ENCODE peak calls at places on chromosomes 16 and 17, in nine cellular contexts. N, U, G, Y, S, T, A, H and Q are unnamed samples.

GRCh38 chr16:2026461-2027023 is at the start of gene NHERF2:
- DNase-seq in N (no peak), U (no peak), G (peak; percentile 90), Y (no peak), S (no peak), T (no peak), A (peak; percentile 57), H (no peak), Q (peak; percentile 60)

GRCh38 chr16:31695667-31696066 is 168.0 kb downstream of the AHSP start:
- DNase-seq in N (no peak), U (no peak), G (no peak), Y (no peak), S (peak; percentile 42), T (no peak), A (no peak), H (no peak), Q (no peak)

GRCh38 chr17:31509095-31509804 is 117.8 kb downstream of the RAB11FIP4 start:
- DNase-seq in N (no peak), U (no peak), G (no peak), Y (no peak), S (no peak), T (no peak), A (no peak), H (no peak), Q (no peak)

GRCh38 chr17:6464446-6465041 is 20.3 kb downstream of the PIMREG start:
- DNase-seq in N (no peak), U (no peak), G (no peak), Y (no peak), S (no peak), T (no peak), A (no peak), H (no peak), Q (no peak)

GRCh38 chr17:56148333-56148732 is 4.9 kb upstream of the ANKFN1 start:
- DNase-seq in N (no peak), U (no peak), G (no peak), Y (no peak), S (no peak), T (no peak), A (no peak), H (no peak), Q (no peak)

GRCh38 chr17:59366773-59367656 is 35.6 kb downstream of the YPEL2 start:
- DNase-seq in N (no peak), U (no peak), G (no peak), Y (peak; percentile 48), S (no peak), T (peak; percentile 74), A (peak; percentile 77), H (no peak), Q (peak; percentile 89)

GRCh38 chr16:52113812-52114211 is 433.1 kb downstream of the TOX3 start:
- DNase-seq in N (no peak), U (no peak), G (no peak), Y (no peak), S (no peak), T (no peak), A (no peak), H (no peak), Q (no peak)

GRCh38 chr16:75267631-75268264 is 16.3 kb upstream of the BCAR1 start:
- DNase-seq in N (peak; percentile 75), U (no peak), G (no peak), Y (no peak), S (no peak), T (peak; percentile 82), A (peak; percentile 84), H (peak; percentile 73), Q (peak; percentile 65)

GRCh38 chr16:89288966-89289365 is 71.5 kb downstream of the ZNF778 start:
- DNase-seq in N (no peak), U (no peak), G (peak; percentile 68), Y (no peak), S (no peak), T (no peak), A (no peak), H (no peak), Q (no peak)

GRCh38 chr16:47726031-47726675 is 265.0 kb downstream of the PHKB start:
- DNase-seq in N (no peak), U (no peak), G (no peak), Y (no peak), S (peak; percentile 55), T (no peak), A (no peak), H (no peak), Q (no peak)

GRCh38 chr16:28264656-28265055 is 27.7 kb upstream of the SBK1 start:
- DNase-seq in N (peak; percentile 45), U (no peak), G (no peak), Y (no peak), S (no peak), T (no peak), A (peak; percentile 44), H (no peak), Q (peak; percentile 52)

GRCh38 chr16:87765473-87765775 is 362 bp downstream of the KLHDC4 start:
- DNase-seq in N (no peak), U (no peak), G (no peak), Y (no peak), S (no peak), T (no peak), A (peak; percentile 15), H (no peak), Q (no peak)

GRCh38 chr16:7440886-7441400 is 108.3 kb downstream of the RBFOX1 start:
- DNase-seq in N (no peak), U (no peak), G (no peak), Y (no peak), S (no peak), T (no peak), A (no peak), H (no peak), Q (no peak)
- H3K4me1 ChIP-seq in N (no peaks in the 10 kb centered on the region), U (no peaks in the 10 kb centered on the region), G (no peaks in the 10 kb centered on the region), Y (no peaks in the 10 kb centered on the region), S (no peaks in the 10 kb centered on the region), T (no peaks in the 10 kb centered on the region), A (no peaks in the 10 kb centered on the region), H (peaks cover 14% of the 10 kb centered on the region), Q (no peaks in the 10 kb centered on the region)

GRCh38 chr16:11497851-11498289 is 88.8 kb downstream of the LITAF start:
- DNase-seq in N (peak; percentile 81), U (no peak), G (no peak), Y (peak; percentile 71), S (no peak), T (no peak), A (no peak), H (no peak), Q (no peak)

GRCh38 chr16:11499295-11500089 is 87.2 kb downstream of the LITAF start:
- DNase-seq in N (peak; percentile 75), U (no peak), G (no peak), Y (no peak), S (no peak), T (no peak), A (no peak), H (no peak), Q (peak; percentile 44)

GRCh38 chr16:11495066-11495407 is 91.7 kb downstream of the LITAF start:
- DNase-seq in N (no peak), U (no peak), G (no peak), Y (no peak), S (no peak), T (no peak), A (no peak), H (no peak), Q (no peak)

GRCh38 chr16:11498683-11499082 is 88.0 kb downstream of the LITAF start:
- DNase-seq in N (no peak), U (no peak), G (no peak), Y (no peak), S (no peak), T (no peak), A (no peak), H (no peak), Q (no peak)

DNA sequence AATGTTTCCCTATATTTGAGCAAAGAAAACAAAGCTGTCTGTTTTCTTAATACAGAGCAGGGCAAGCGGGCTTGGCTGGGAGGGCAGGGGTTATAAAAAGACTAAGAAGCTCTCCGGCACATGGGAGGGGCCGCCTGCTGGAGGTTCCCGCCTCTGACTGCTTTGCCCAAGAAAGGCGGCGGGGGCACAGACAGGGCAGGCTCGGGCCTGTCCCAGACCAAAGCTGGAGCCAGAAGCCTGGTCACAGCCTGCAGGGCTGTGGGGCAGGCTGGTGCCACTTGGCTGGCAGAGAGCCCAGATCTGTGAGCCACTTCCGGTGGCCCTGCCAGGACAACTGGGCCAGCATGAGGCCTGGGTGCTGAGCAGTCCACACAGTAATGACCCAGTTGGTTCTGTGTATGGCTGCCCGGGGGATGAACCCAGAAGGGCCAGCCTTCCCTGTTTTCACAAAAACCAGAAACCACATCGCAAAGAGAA is 89.4 kb downstream of the LITAF start:
- DNase-seq in N (peak; percentile 92), U (peak; percentile 79), G (peak; percentile 88), Y (peak; percentile 72), S (peak; percentile 93), T (peak; percentile 92), A (peak; percentile 81), H (peak; percentile 89), Q (peak; percentile 97)
- TF ChIP-seq CTCF in N (no peak), U (no peak), G (no peak), Y (no peak), S (no peak), T (peak; percentile 19), A (no peak), H (no peak), Q (no peak)

DNA sequence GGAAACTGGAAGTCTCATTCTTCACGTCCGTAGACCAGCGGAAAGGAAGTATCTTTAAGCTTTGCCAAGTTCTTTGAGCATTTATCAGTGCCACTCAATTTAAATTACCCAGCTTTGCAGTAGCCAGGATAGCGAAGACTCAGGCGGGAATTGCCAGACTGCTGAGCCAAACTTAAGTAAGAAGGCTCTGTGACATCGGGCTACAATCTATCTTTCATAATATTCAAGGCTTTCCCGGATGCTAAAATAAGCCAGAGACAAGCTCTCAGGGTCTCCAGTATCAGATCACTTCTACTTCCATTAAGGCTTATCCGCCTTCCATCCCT is 436 bp upstream of the BRIP1 start:
- DNase-seq in N (no peak), U (no peak), G (no peak), Y (no peak), S (no peak), T (no peak), A (no peak), H (no peak), Q (no peak)
- TF ChIP-seq EP300 in N (no peak), U (no peak), G (no peak), Y (no peak), S (no peak), T (no peak), A (no peak), H (no peak), Q (no peak)

GRCh38 chr17:42135151-42135550 is 12.5 kb downstream of the HSPB9 start:
- DNase-seq in N (no peak), U (no peak), G (no peak), Y (no peak), S (no peak), T (no peak), A (no peak), H (no peak), Q (no peak)

GRCh38 chr17:42131971-42132370 is 9.4 kb downstream of the HSPB9 start:
- DNase-seq in N (no peak), U (no peak), G (no peak), Y (no peak), S (no peak), T (no peak), A (no peak), H (no peak), Q (no peak)

GRCh38 chr17:42131232-42131631 is 8.6 kb downstream of the HSPB9 start:
- DNase-seq in N (no peak), U (no peak), G (no peak), Y (no peak), S (no peak), T (no peak), A (no peak), H (no peak), Q (no peak)

GRCh38 chr17:42132941-42133340 is 10.3 kb downstream of the HSPB9 start:
- DNase-seq in N (no peak), U (no peak), G (no peak), Y (no peak), S (no peak), T (no peak), A (peak; percentile 77), H (no peak), Q (peak; percentile 81)

GRCh38 chr17:42133461-42134041 is 10.9 kb downstream of the HSPB9 start:
- DNase-seq in N (no peak), U (no peak), G (no peak), Y (no peak), S (no peak), T (no peak), A (peak; percentile 64), H (no peak), Q (no peak)
- H3K4me1 ChIP-seq in N (peaks cover 37% of the 10 kb centered on the region), U (no peaks in the 10 kb centered on the region), G (peaks cover 98% of the 10 kb centered on the region), Y (peaks cover 12% of the 10 kb centered on the region), S (peaks cover 89% of the 10 kb centered on the region), T (peaks cover 39% of the 10 kb centered on the region), A (peaks cover 54% of the 10 kb centered on the region), H (peaks cover 79% of the 10 kb centered on the region), Q (peaks cover 90% of the 10 kb centered on the region)